ENCODE peak calls at places on chromosome 12, in eight cellular contexts. D, S, C, R, F, J, Z and Y are unnamed samples.

GRCh38 chr12:81859521-81859920 is 100.4 kb upstream of the PPFIA2 start:
- DNase-seq in J (no peak), R (no peak), Z (no peak), C (no peak), D (no peak), S (no peak), F (no peak), Y (no peak)

GRCh38 chr12:59158066-59158465 is 237.8 kb upstream of the LRIG3 start:
- DNase-seq in F (no peak), J (no peak), S (no peak), C (no peak), D (no peak), Z (no peak), R (no peak), Y (no peak)

GRCh38 chr12:10543499-10543898 is 37.8 kb downstream of the EIF2S3B start:
- DNase-seq in Z (no peak), C (no peak), J (no peak), S (no peak), R (no peak), F (no peak), D (no peak), Y (no peak)

GRCh38 chr12:97038859-97039258 is 131.8 kb downstream of the NEDD1 start:
- DNase-seq in R (no peak), Z (peak), F (no peak), J (no peak), S (no peak), C (no peak), D (no peak), Y (no peak)

GRCh38 chr12:121490401-121491257 is 90.2 kb downstream of the KDM2B start:
- DNase-seq in Z (no peak), D (no peak), F (no peak), C (no peak), J (no peak), R (no peak), S (no peak), Y (no peak)

GRCh38 chr12:29492884-29493283 is 4.6 kb downstream of the OVCH1 start:
- DNase-seq in Z (no peak), F (no peak), R (no peak), J (no peak), D (no peak), S (no peak), C (no peak), Y (no peak)

GRCh38 chr12:113950873-113951272 is 15.3 kb downstream of the RBM19 start:
- DNase-seq in C (no peak), R (no peak), S (no peak), F (no peak), D (no peak), J (no peak), Z (no peak), Y (no peak)

GRCh38 chr12:1935700-1936378 is 17.4 kb upstream of the CACNA2D4 start:
- DNase-seq in D (peak), S (no peak), R (peak), F (no peak), J (peak), Z (no peak), C (no peak), Y (no peak)

GRCh38 chr12:41981758-41982157 is 162.9 kb downstream of the GXYLT1 start:
- DNase-seq in R (no peak), S (no peak), C (no peak), F (no peak), J (no peak), D (no peak), Z (peak), Y (no peak)

GRCh38 chr12:56221233-56221756 is 427 bp downstream of the RNF41 start:
- DNase-seq in Z (peak), F (no peak), S (peak), R (peak), C (peak), J (peak), D (peak), Y (peak)

GRCh38 chr12:31578632-31579031 is 12.3 kb downstream of the DENND5B start:
- DNase-seq in Z (peak), S (no peak), D (no peak), C (no peak), R (no peak), J (no peak), F (no peak), Y (no peak)

GRCh38 chr12:9707864-9708808 is 24.8 kb downstream of the CLECL1 start:
- DNase-seq in J (peak), D (peak), Z (peak), C (no peak), R (no peak), F (no peak), S (no peak), Y (peak)

GRCh38 chr12:24226745-24227350 is 277.4 kb upstream of the SOX5 start:
- DNase-seq in F (no peak), S (no peak), R (no peak), Z (peak), J (no peak), C (no peak), D (no peak), Y (peak)

GRCh38 chr12:53067074-53067992 is 11.9 kb downstream of the SPRYD3 start:
- DNase-seq in Z (no peak), S (peak), C (no peak), D (peak), J (no peak), R (peak), F (peak), Y (peak)

GRCh38 chr12:51329742-51330141 is 5.8 kb upstream of the BIN2 start:
- DNase-seq in F (no peak), D (no peak), J (no peak), S (no peak), C (no peak), Z (no peak), R (no peak), Y (no peak)

GRCh38 chr12:131530427-131530826 is 180.5 kb upstream of the SFSWAP start:
- DNase-seq in R (no peak), S (no peak), F (no peak), D (no peak), C (no peak), J (no peak), Z (no peak), Y (no peak)

GRCh38 chr12:56299308-56299852 is 750 bp downstream of the CS start:
- DNase-seq in F (no peak), Z (no peak), J (peak), S (no peak), D (no peak), R (no peak), C (no peak), Y (no peak)

GRCh38 chr12:58811346-58811745 is 109.0 kb downstream of the LRIG3 start:
- DNase-seq in F (no peak), S (no peak), R (no peak), D (no peak), J (no peak), C (no peak), Z (no peak), Y (no peak)

GRCh38 chr12:95300286-95300685 is 82.7 kb downstream of the VEZT start:
- DNase-seq in D (no peak), Z (no peak), F (no peak), C (no peak), S (no peak), R (no peak), J (no peak), Y (no peak)

GRCh38 chr12:123150804-123151678 is at the start of gene PITPNM2:
- DNase-seq in S (peak), R (peak), Z (peak), D (peak), J (peak), F (no peak), C (no peak), Y (peak)

GRCh38 chr12:104280703-104281458 is 22.7 kb upstream of the EID3 start:
- DNase-seq in D (no peak), Z (peak), S (no peak), C (no peak), F (no peak), R (no peak), J (no peak), Y (no peak)

GRCh38 chr12:65152586-65152985 is 16.8 kb upstream of the LEMD3 start:
- DNase-seq in D (no peak), S (no peak), R (no peak), C (no peak), J (no peak), F (no peak), Z (peak), Y (no peak)

GRCh38 chr12:34399631-34400422 is 377.5 kb downstream of the ALG10 start:
- DNase-seq in Z (no peak), S (peak), F (peak), J (peak), R (peak), D (peak), C (peak), Y (peak)

GRCh38 chr12:612886-613285 is 50.4 kb downstream of the NINJ2 start:
- DNase-seq in R (no peak), D (no peak), Z (no peak), S (no peak), J (no peak), F (no peak), C (no peak), Y (peak)

GRCh38 chr12:124381454-124382207 is 86.7 kb downstream of the RFLNA start:
- DNase-seq in J (peak), S (peak), R (peak), D (peak), Z (peak), C (peak), F (no peak), Y (no peak)

GRCh38 chr12:109765493-109765810 is 51.8 kb downstream of the FAM222A start:
- DNase-seq in F (no peak), R (no peak), C (peak), J (no peak), D (no peak), S (no peak), Z (no peak), Y (peak)

GRCh38 chr12:752673-753400 is 458 bp downstream of the WNK1 start:
- DNase-seq in R (no peak), S (peak), D (no peak), Z (peak), F (no peak), C (peak), J (peak), Y (peak)

GRCh38 chr12:116161588-116161987 is 115.9 kb downstream of the MED13L start:
- DNase-seq in S (no peak), D (no peak), C (no peak), R (no peak), Z (no peak), F (no peak), J (no peak), Y (no peak)

GRCh38 chr12:63882844-63883243 is 38.3 kb downstream of the SRGAP1 start:
- DNase-seq in J (no peak), R (no peak), S (no peak), F (no peak), D (no peak), C (no peak), Z (no peak), Y (no peak)

GRCh38 chr12:102816816-102817434 is 100.1 kb downstream of the PAH start:
- DNase-seq in S (no peak), J (no peak), F (no peak), C (no peak), R (no peak), D (no peak), Z (peak), Y (peak)

GRCh38 chr12:41277019-41277770 is 89.1 kb downstream of the PDZRN4 start:
- DNase-seq in F (no peak), D (no peak), C (no peak), Z (peak), J (no peak), R (no peak), S (no peak), Y (peak)

GRCh38 chr12:65199604-65200003 is 30.2 kb downstream of the LEMD3 start:
- DNase-seq in R (no peak), D (no peak), J (no peak), F (no peak), S (no peak), Z (no peak), C (no peak), Y (no peak)

GRCh38 chr12:123929869-123930583 is 42.6 kb downstream of the CCDC92 start:
- DNase-seq in S (no peak), Z (no peak), R (no peak), J (no peak), F (no peak), D (no peak), C (no peak), Y (no peak)

GRCh38 chr12:54749191-54749818 is 101.1 kb upstream of the DCD start:
- DNase-seq in F (no peak), J (peak), C (no peak), S (no peak), R (no peak), D (no peak), Z (peak), Y (no peak)

GRCh38 chr12:53324113-53324778 is 2.8 kb upstream of the AAAS start:
- DNase-seq in D (peak), J (peak), R (no peak), Z (no peak), F (no peak), S (no peak), C (peak), Y (no peak)

GRCh38 chr12:89348894-89349669 is 3.2 kb downstream of the DUSP6 start:
- DNase-seq in R (no peak), D (no peak), C (no peak), J (no peak), F (no peak), S (no peak), Z (peak), Y (no peak)
- H3K4me3 ChIP-seq in R (peak), D (no peak), C (peak), J (peak), F (peak), S (no peak), Z (peak), Y (peak)

GRCh38 chr12:46433829-46434228 is 61.3 kb upstream of the SLC38A2 start:
- DNase-seq in J (no peak), F (no peak), R (no peak), Z (no peak), D (no peak), C (no peak), S (no peak), Y (no peak)
- TF ChIP-seq CTCF in J (no peak), F (no peak), R (no peak), Z (no peak), D (no peak), C (no peak), S (no peak), Y (no peak)

DNA sequence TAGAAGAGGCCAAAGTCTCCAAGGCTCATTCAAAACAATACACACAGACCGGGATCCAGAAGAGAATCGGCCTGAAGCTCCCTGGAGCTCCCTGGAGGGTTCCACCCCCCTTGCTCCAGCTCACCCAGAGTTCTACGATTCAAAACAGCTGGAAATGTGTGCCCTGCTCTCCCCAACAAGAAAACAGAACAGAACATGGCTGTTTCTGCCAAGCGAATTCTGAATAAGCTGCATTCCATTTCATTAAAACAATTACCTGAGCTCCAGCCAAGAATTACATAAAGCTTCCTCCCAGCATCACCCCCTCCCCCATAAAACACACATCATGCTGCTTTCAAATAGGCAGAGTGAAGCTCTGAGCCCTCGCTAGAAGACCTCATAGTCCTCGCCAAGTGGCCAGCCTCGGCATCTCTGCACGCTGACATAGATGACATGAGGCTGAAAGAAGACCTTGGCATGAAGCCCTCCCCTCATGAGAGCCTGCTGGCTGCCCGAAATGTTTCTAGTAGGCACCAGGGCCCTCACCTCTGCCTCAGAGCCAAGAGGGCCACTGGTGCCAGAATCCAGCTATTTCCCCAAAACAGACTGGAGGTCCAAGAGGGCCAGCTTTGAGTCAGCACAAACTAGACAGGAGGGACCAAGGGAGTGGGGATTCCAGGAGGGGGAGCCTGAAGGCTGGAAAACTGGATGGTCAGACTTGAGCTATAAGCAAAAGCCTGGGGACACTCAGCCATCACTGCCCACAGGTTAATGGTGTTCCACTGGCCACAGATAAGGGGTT is 8.3 kb downstream of the PXN start:
- DNase-seq in C (no peak), J (no peak), F (peak), Z (peak), S (peak), R (peak), D (peak), Y (no peak)
- H3K4me3 ChIP-seq in C (peak), J (no peak), F (no peak), Z (no peak), S (no peak), R (peak), D (no peak), Y (no peak)

DNA sequence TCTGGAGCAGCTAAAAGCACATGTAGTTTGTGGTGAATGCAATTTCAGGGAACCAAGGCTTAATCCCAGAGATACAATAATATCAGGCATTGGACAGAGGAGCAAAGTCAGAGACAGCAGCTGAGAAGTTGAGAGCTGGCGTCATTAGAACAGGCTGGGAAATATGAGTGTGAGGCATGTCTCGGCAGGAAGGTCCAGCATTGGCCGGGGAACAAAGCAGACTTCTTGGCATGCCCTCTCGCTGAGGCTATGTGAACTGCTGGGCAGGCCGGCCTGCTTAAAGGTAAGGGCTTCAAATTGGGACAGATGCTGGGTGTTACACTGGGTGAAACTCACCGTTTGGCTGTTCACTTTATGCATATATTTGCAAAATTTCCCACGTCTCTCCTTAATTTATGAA is 125.4 kb downstream of the CAND1 start:
- DNase-seq in F (peak), R (peak), S (peak), C (peak), Z (peak), J (no peak), D (peak), Y (no peak)
- TF ChIP-seq CTCF in F (no peak), R (no peak), S (no peak), C (peak), Z (peak), J (no peak), D (peak), Y (no peak)

DNA sequence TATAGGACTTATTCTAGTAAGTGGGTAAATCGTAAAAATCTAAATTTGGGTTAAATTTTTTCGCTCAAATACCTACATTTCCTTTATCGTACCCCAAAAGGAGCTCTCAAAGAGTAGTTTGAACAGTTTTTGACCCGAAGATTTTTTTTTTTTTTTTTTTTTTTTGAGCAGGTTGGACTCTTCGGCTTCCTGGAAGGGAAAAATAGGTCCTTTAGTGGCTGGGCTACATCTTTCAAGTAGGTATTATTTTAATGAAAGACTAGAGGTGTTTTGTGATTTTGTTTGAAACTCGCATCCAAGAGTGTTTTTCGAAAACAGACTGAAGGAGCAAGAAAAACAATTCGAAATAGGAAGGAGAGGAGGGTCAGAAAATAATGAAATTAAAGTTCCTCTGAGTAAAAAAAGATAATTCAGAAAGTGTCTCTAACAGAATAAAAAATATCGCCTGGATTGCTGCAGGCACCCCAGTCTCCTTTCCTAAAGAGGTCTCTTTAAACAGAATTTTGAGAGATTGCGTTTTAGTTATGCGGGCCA is 6.0 kb downstream of the CDKN1B start:
- DNase-seq in S (no peak), F (no peak), C (no peak), R (no peak), D (no peak), J (no peak), Z (peak), Y (no peak)
- H3K4me3 ChIP-seq in S (peak), F (peak), C (peak), R (peak), D (peak), J (peak), Z (peak), Y (peak)